ENCODE peak calls at places on chromosomes 5 and 9, in five cellular contexts. One of them, this sample, is unnamed.

GRCh38 chr9:69027355-69028097 is 8.0 kb upstream of the FXN start:
- DNase-seq in HepG2: peak; percentile 54
- DNase-seq in breast epithelium: no peak
- DNase-seq in Peyer's patch: peak; percentile 69
- DNase-seq in heart left ventricle: no peak
- DNase-seq in this sample: no peak

GRCh38 chr9:17532461-17532860 is 46.4 kb upstream of the SH3GL2 start:
- DNase-seq in HepG2: no peak
- DNase-seq in breast epithelium: no peak
- DNase-seq in Peyer's patch: no peak
- DNase-seq in heart left ventricle: no peak
- DNase-seq in this sample: no peak

GRCh38 chr5:149657324-149657723 is 72.8 kb upstream of the PPARGC1B start:
- DNase-seq in HepG2: no peak
- DNase-seq in breast epithelium: no peak
- DNase-seq in Peyer's patch: no peak
- DNase-seq in heart left ventricle: no peak
- DNase-seq in this sample: no peak

GRCh38 chr5:110159202-110159601 is 469.5 kb downstream of the MAN2A1 start:
- DNase-seq in HepG2: no peak
- DNase-seq in breast epithelium: no peak
- DNase-seq in Peyer's patch: no peak
- DNase-seq in heart left ventricle: no peak
- DNase-seq in this sample: no peak

GRCh38 chr5:59712836-59713487 is 180.6 kb downstream of the PDE4D start:
- DNase-seq in HepG2: no peak
- DNase-seq in breast epithelium: no peak
- DNase-seq in Peyer's patch: no peak
- DNase-seq in heart left ventricle: no peak
- DNase-seq in this sample: no peak

GRCh38 chr5:115450741-115451140 is 93.8 kb downstream of the FEM1C start:
- DNase-seq in HepG2: no peak
- DNase-seq in breast epithelium: no peak
- DNase-seq in Peyer's patch: no peak
- DNase-seq in heart left ventricle: no peak
- DNase-seq in this sample: no peak

GRCh38 chr5:118557103-118557805 is 431.1 kb downstream of the DTWD2 start:
- DNase-seq in HepG2: peak; percentile 7
- DNase-seq in breast epithelium: no peak
- DNase-seq in Peyer's patch: no peak
- DNase-seq in heart left ventricle: no peak
- DNase-seq in this sample: no peak

GRCh38 chr9:87595605-87596004 is 97.9 kb downstream of the DAPK1 start:
- DNase-seq in HepG2: no peak
- DNase-seq in breast epithelium: no peak
- DNase-seq in Peyer's patch: no peak
- DNase-seq in heart left ventricle: no peak
- DNase-seq in this sample: no peak

GRCh38 chr9:5999443-6000104 is 15.8 kb downstream of the RANBP6 start:
- DNase-seq in HepG2: no peak
- DNase-seq in breast epithelium: no peak
- DNase-seq in Peyer's patch: no peak
- DNase-seq in heart left ventricle: no peak
- DNase-seq in this sample: no peak

GRCh38 chr5:53114988-53115387 is 5.4 kb upstream of the MOCS2 start:
- DNase-seq in HepG2: peak; percentile 16
- DNase-seq in breast epithelium: no peak
- DNase-seq in Peyer's patch: no peak
- DNase-seq in heart left ventricle: no peak
- DNase-seq in this sample: no peak

GRCh38 chr5:90866333-90866732 is 307.7 kb downstream of the ADGRV1 start:
- DNase-seq in HepG2: peak; percentile 40
- DNase-seq in breast epithelium: no peak
- DNase-seq in Peyer's patch: no peak
- DNase-seq in heart left ventricle: no peak
- DNase-seq in this sample: no peak

GRCh38 chr5:154446183-154447073 is 631 bp downstream of the SAP30L start:
- DNase-seq in HepG2: peak; percentile 36
- DNase-seq in breast epithelium: peak; percentile 29
- DNase-seq in Peyer's patch: peak; percentile 76
- DNase-seq in heart left ventricle: peak; percentile 49
- DNase-seq in this sample: no peak

GRCh38 chr5:32753765-32754164 is 42.6 kb downstream of the NPR3 start:
- DNase-seq in HepG2: no peak
- DNase-seq in breast epithelium: no peak
- DNase-seq in Peyer's patch: no peak
- DNase-seq in heart left ventricle: no peak
- DNase-seq in this sample: no peak

GRCh38 chr5:113204525-113205161 is 228.0 kb downstream of the DCP2 start:
- DNase-seq in HepG2: peak; percentile 45
- DNase-seq in breast epithelium: peak; percentile 81
- DNase-seq in Peyer's patch: peak; percentile 57
- DNase-seq in heart left ventricle: peak; percentile 23
- DNase-seq in this sample: peak; percentile 81

GRCh38 chr9:89592963-89593775 is 11.6 kb upstream of the GADD45G start:
- DNase-seq in HepG2: peak; percentile 66
- DNase-seq in breast epithelium: no peak
- DNase-seq in Peyer's patch: no peak
- DNase-seq in heart left ventricle: no peak
- DNase-seq in this sample: no peak

GRCh38 chr9:130196643-130197042 is 24.4 kb downstream of the NCS1 start:
- DNase-seq in HepG2: no peak
- DNase-seq in breast epithelium: no peak
- DNase-seq in Peyer's patch: no peak
- DNase-seq in heart left ventricle: no peak
- DNase-seq in this sample: no peak

GRCh38 chr9:120702075-120702474 is 12.2 kb downstream of the MEGF9 start:
- DNase-seq in HepG2: peak; percentile 54
- DNase-seq in breast epithelium: no peak
- DNase-seq in Peyer's patch: no peak
- DNase-seq in heart left ventricle: no peak
- DNase-seq in this sample: no peak

GRCh38 chr5:19917588-19917987 is 70.4 kb downstream of the CDH18 start:
- DNase-seq in HepG2: no peak
- DNase-seq in breast epithelium: no peak
- DNase-seq in Peyer's patch: no peak
- DNase-seq in heart left ventricle: no peak
- DNase-seq in this sample: no peak

GRCh38 chr9:27564685-27565084 is 8.6 kb downstream of the C9orf72 start:
- DNase-seq in HepG2: no peak
- DNase-seq in breast epithelium: no peak
- DNase-seq in Peyer's patch: no peak
- DNase-seq in heart left ventricle: no peak
- DNase-seq in this sample: no peak

GRCh38 chr5:2382776-2383677 is 368.4 kb downstream of the IRX2 start:
- DNase-seq in HepG2: no peak
- DNase-seq in breast epithelium: no peak
- DNase-seq in Peyer's patch: no peak
- DNase-seq in heart left ventricle: no peak
- DNase-seq in this sample: no peak

GRCh38 chr5:54329731-54330709 is 19.6 kb upstream of the ARL15 start:
- DNase-seq in HepG2: no peak
- DNase-seq in breast epithelium: no peak
- DNase-seq in Peyer's patch: peak; percentile 54
- DNase-seq in heart left ventricle: no peak
- DNase-seq in this sample: no peak

GRCh38 chr5:159825551-159826051 is 90.7 kb upstream of the ADRA1B start:
- DNase-seq in HepG2: no peak
- DNase-seq in breast epithelium: no peak
- DNase-seq in Peyer's patch: no peak
- DNase-seq in heart left ventricle: no peak
- DNase-seq in this sample: no peak

GRCh38 chr5:180830253-180831138 is 27.9 kb upstream of the MGAT1 start:
- DNase-seq in HepG2: no peak
- DNase-seq in breast epithelium: peak; percentile 62
- DNase-seq in Peyer's patch: peak; percentile 91
- DNase-seq in heart left ventricle: peak; percentile 74
- DNase-seq in this sample: peak; percentile 95

GRCh38 chr5:154312571-154312970 is 122.0 kb downstream of the GALNT10 start:
- DNase-seq in HepG2: no peak
- DNase-seq in breast epithelium: no peak
- DNase-seq in Peyer's patch: no peak
- DNase-seq in heart left ventricle: no peak
- DNase-seq in this sample: no peak

DNA sequence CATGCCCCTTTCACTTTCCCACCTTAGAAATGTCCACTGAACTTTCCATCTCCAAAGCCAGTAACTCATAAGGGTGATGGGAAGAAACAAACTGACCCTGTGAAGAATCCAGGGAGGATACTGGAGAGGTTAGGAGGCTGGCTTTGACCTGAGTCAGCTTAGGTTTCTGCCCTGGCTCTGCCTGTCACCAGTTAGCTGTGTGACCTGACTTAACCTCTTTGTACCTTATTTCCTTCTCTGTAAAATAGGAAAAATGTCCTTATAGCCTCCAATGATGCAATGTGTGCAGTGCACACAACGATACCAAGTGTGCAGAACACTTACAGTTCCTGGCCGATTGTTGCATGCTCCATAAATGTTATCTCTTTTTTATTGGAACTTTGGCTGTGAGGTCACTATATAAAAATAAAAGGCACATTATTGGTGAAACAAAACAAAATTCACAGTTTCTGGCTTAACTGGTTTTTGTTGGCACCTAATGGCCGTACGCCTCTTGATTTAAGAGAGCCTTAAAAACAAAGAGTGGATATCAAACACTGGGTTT is 37.8 kb downstream of the GABRP start:
- DNase-seq in HepG2: no peak
- DNase-seq in breast epithelium: no peak
- DNase-seq in Peyer's patch: no peak
- DNase-seq in heart left ventricle: no peak
- DNase-seq in this sample: no peak
- TF ChIP-seq POLR2A in HepG2: no peak
- TF ChIP-seq POLR2A in breast epithelium: no peak
- TF ChIP-seq POLR2A in Peyer's patch: no peak
- TF ChIP-seq POLR2A in heart left ventricle: no peak
- TF ChIP-seq POLR2A in this sample: no peak

GRCh38 chr9:123928471-123929176 is 1.3 kb downstream of the DENND1A start:
- DNase-seq in HepG2: no peak
- DNase-seq in breast epithelium: no peak
- DNase-seq in Peyer's patch: no peak
- DNase-seq in heart left ventricle: peak; percentile 19
- DNase-seq in this sample: peak; percentile 53

GRCh38 chr9:123926986-123927385 is 2.9 kb downstream of the DENND1A start:
- DNase-seq in HepG2: no peak
- DNase-seq in breast epithelium: no peak
- DNase-seq in Peyer's patch: no peak
- DNase-seq in heart left ventricle: no peak
- DNase-seq in this sample: no peak

GRCh38 chr9:123927625-123928308 is 2.2 kb downstream of the DENND1A start:
- DNase-seq in HepG2: no peak
- DNase-seq in breast epithelium: no peak
- DNase-seq in Peyer's patch: peak; percentile 53
- DNase-seq in heart left ventricle: no peak
- DNase-seq in this sample: peak; percentile 46

GRCh38 chr9:123929177-123929869 is 603 bp downstream of the DENND1A start:
- DNase-seq in HepG2: peak; percentile 54
- DNase-seq in breast epithelium: no peak
- DNase-seq in Peyer's patch: peak; percentile 72
- DNase-seq in heart left ventricle: peak; percentile 13
- DNase-seq in this sample: no peak

DNA sequence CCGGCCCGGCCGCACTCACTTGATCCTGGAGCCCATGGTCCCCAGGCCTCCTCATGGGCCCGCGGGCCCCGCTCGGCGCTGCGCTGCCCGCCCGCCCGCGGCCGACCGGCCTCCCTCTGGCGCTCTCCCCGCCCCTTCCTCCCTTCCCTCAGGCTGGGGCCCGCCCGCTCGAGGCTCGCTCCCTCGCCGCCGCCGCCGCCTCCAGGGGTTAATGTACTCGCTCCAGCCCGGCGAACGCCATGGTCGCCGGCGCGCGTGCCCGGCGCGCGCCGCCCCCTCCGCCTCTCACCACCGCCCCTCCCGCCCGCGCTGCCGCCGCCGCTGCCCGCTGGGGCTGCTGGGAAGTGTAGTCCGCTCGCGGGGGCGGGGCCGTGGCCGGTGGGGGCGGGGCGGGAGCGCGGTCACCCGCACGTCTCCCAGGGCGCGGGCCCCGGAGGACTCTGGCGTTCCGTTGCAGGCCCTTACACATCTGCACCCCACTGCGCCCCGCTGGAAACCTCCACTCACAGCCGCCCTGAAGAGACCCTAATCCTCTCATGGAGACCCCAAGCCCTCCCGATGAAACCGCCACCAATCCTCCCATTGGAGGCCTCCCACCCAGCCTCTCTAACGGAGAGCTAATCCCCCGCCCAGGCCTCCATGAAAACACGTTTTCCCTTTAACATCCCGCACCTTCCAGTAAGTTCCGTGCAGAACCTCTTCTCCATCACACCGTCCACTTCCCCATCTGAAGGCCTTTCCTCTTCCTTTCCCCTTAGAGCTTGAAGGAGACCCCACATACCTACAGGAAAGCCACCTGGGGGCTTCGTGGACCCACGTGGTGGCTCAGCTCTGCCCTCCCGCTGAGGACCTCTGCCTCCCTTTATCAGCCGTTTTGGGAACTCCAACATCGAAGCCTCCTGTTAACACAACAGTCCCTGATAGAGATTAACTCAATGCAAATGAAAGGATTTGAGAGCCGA is at the start of gene DENND1A:
- DNase-seq in HepG2: peak; percentile 77
- DNase-seq in breast epithelium: peak; percentile 78
- DNase-seq in Peyer's patch: peak; percentile 96
- DNase-seq in heart left ventricle: peak; percentile 93
- DNase-seq in this sample: peak; percentile 78
- TF ChIP-seq POLR2A in HepG2: peak; percentile 29
- TF ChIP-seq POLR2A in breast epithelium: no peak
- TF ChIP-seq POLR2A in Peyer's patch: peak; percentile 65
- TF ChIP-seq POLR2A in heart left ventricle: no peak
- TF ChIP-seq POLR2A in this sample: no peak

GRCh38 chr5:176389114-176389768 is 690 bp downstream of the HIGD2A start:
- DNase-seq in HepG2: no peak
- DNase-seq in breast epithelium: no peak
- DNase-seq in Peyer's patch: no peak
- DNase-seq in heart left ventricle: no peak
- DNase-seq in this sample: no peak
- TF ChIP-seq POLR2A in HepG2: peak; percentile 86
- TF ChIP-seq POLR2A in breast epithelium: peak; percentile 50
- TF ChIP-seq POLR2A in Peyer's patch: peak; percentile 84
- TF ChIP-seq POLR2A in heart left ventricle: peak; percentile 56
- TF ChIP-seq POLR2A in this sample: no peak

DNA sequence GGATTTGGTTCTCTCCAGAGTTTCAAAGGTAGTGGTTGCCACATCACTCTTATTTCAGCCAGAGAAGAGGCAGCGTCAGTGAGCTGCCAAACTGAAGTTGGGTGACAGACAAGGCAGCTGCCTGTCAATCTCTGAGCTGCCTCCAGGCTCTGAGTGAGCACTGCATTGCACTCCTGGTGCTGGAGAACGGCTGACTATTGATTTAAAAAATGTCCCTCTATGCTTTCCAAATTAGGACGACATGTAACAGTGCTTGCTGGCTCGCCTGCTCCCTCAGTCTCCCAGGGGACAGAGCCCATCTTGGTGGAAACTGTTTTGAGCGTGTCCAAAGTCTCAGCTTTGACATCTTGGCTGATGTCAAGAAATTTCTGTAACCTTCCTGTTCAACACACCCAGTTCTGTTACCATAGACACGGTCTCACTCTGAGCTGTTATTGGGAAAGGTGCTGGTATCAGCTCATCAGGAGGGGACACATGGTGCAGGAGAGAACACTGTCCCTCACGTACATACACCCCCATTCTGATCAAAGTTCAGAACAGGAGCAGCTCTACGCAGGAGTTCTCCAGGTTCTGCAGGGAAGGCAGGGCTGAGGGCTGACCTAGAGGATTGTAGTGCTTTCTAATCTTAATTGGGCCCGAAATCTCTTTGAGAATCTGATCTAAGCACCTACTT is 15.7 kb downstream of the PCDH12 start:
- DNase-seq in HepG2: peak; percentile 51
- DNase-seq in breast epithelium: no peak
- DNase-seq in Peyer's patch: no peak
- DNase-seq in heart left ventricle: no peak
- DNase-seq in this sample: no peak
- TF ChIP-seq POLR2A in HepG2: no peak
- TF ChIP-seq POLR2A in breast epithelium: no peak
- TF ChIP-seq POLR2A in Peyer's patch: no peak
- TF ChIP-seq POLR2A in heart left ventricle: no peak
- TF ChIP-seq POLR2A in this sample: no peak

This sample was measured in lower leg skin.